ENCODE peak calls at places on chromosomes 11 and 22, in six cellular contexts. I is EL; U is astrocyte of the spinal cord; E is CD4-positive, CD25-positive, alpha-beta regulatory T cell; L is 8988T; K is NAMALWA. J is an unnamed sample.

GRCh38 chr11:59765068-59765770 is 10.0 kb downstream of the STX3 start:
- DNase-seq in U (no peak), L (no peak), K (no peak), I (no peak), E (no peak), J (no peak)

GRCh38 chr22:31692186-31692886 is 30.3 kb upstream of the PISD start:
- DNase-seq in E (peak), L (no peak), U (peak), K (no peak), I (peak), J (no peak)

GRCh38 chr11:118914178-118914918 is 11.4 kb downstream of the BCL9L start:
- DNase-seq in E (peak), K (peak), U (no peak), I (no peak), L (no peak), J (peak)

GRCh38 chr11:69647349-69647748 is 6.4 kb downstream of the CCND1 start:
- DNase-seq in I (no peak), L (no peak), U (no peak), E (no peak), K (no peak), J (no peak)

GRCh38 chr22:19772673-19773469 is 12.3 kb downstream of the TBX1 start:
- DNase-seq in U (no peak), K (peak), I (no peak), E (no peak), L (no peak), J (no peak)

GRCh38 chr22:27435839-27436581 is 365.5 kb downstream of the MN1 start:
- DNase-seq in U (peak), L (no peak), E (no peak), K (no peak), I (peak), J (no peak)

GRCh38 chr11:75954039-75954438 is 139.0 kb downstream of the UVRAG start:
- DNase-seq in U (no peak), I (peak), L (no peak), E (no peak), K (no peak), J (no peak)

GRCh38 chr11:1823376-1824220 is 11.2 kb upstream of the SYT8 start:
- DNase-seq in L (no peak), K (no peak), E (no peak), I (no peak), U (no peak), J (no peak)

GRCh38 chr11:104433751-104434150 is 269.8 kb upstream of the PDGFD start:
- DNase-seq in K (no peak), L (no peak), I (no peak), U (no peak), E (no peak), J (no peak)

GRCh38 chr11:68369756-68370155 is 57.4 kb downstream of the LRP5 start:
- DNase-seq in E (no peak), L (no peak), K (no peak), I (no peak), U (no peak), J (no peak)

GRCh38 chr11:134915881-134916280 is 503.8 kb upstream of the B3GAT1 start:
- DNase-seq in K (no peak), L (no peak), I (no peak), E (no peak), U (no peak), J (no peak)

GRCh38 chr22:50530857-50531545 is 1.2 kb upstream of the TYMP start:
- DNase-seq in U (peak), E (peak), L (no peak), I (peak), K (peak), J (no peak)